ENCODE peak calls at places on chromosomes 13 and 19, in ten cellular contexts. Q, L, S, E, R, O, N, M, P and B are unnamed samples.

GRCh38 chr19:45294291-45295029 is 28.2 kb downstream of the CKM start:
- DNase-seq in Q (no peak), L (no peak), S (no peak), E (peak), R (peak), O (no peak), N (peak), M (peak), P (peak), B (no peak)

GRCh38 chr13:40187324-40187795 is 479.1 kb downstream of the FOXO1 start:
- DNase-seq in Q (no peak), L (no peak), S (no peak), E (no peak), R (no peak), O (no peak), N (no peak), M (no peak), P (no peak), B (no peak)

GRCh38 chr13:55566779-55567178 is 1573.9 kb upstream of the PRR20A start:
- DNase-seq in Q (no peak), L (no peak), S (no peak), E (no peak), R (no peak), O (no peak), N (no peak), M (no peak), P (no peak), B (no peak)

GRCh38 chr13:25911020-25911419 is 140.8 kb downstream of the SHISA2 start:
- DNase-seq in Q (no peak), L (no peak), S (no peak), E (no peak), R (no peak), O (no peak), N (no peak), M (no peak), P (no peak), B (no peak)

GRCh38 chr13:59946924-59947323 is 216.8 kb downstream of the DIAPH3 start:
- DNase-seq in Q (no peak), L (no peak), S (no peak), E (no peak), R (no peak), O (no peak), N (no peak), M (no peak), P (no peak), B (no peak)

GRCh38 chr19:29105629-29106352 is 107.2 kb downstream of the UQCRFS1 start:
- DNase-seq in Q (no peak), L (no peak), S (no peak), E (no peak), R (no peak), O (no peak), N (no peak), M (no peak), P (no peak), B (no peak)

GRCh38 chr13:111912991-111913781 is 153.8 kb upstream of the SOX1 start:
- DNase-seq in Q (no peak), L (no peak), S (no peak), E (no peak), R (peak), O (no peak), N (no peak), M (peak), P (no peak), B (peak)

GRCh38 chr19:6357995-6358394 is 3.3 kb upstream of the CLPP start:
- DNase-seq in Q (no peak), L (no peak), S (no peak), E (peak), R (no peak), O (peak), N (no peak), M (peak), P (no peak), B (no peak)

GRCh38 chr19:13953021-13953531 is 767 bp downstream of the DCAF15 start:
- DNase-seq in Q (no peak), L (peak), S (no peak), E (no peak), R (no peak), O (peak), N (no peak), M (peak), P (peak), B (no peak)

GRCh38 chr13:29948246-29948645 is 97.8 kb upstream of the UBL3 start:
- DNase-seq in Q (no peak), L (no peak), S (peak), E (no peak), R (no peak), O (no peak), N (no peak), M (no peak), P (no peak), B (peak)

GRCh38 chr13:71067164-71067815 is 799.7 kb downstream of the DACH1 start:
- DNase-seq in Q (no peak), L (no peak), S (no peak), E (no peak), R (no peak), O (peak), N (no peak), M (no peak), P (no peak), B (no peak)

GRCh38 chr19:10565028-10565566 is 713 bp downstream of the KRI1 start:
- DNase-seq in Q (no peak), L (peak), S (no peak), E (peak), R (peak), O (peak), N (peak), M (peak), P (peak), B (peak)

GRCh38 chr13:24220086-24220703 is 59.7 kb downstream of the SPATA13 start:
- DNase-seq in Q (no peak), L (peak), S (peak), E (no peak), R (peak), O (no peak), N (no peak), M (peak), P (peak), B (no peak)

GRCh38 chr19:4524808-4525562 is 6.7 kb upstream of the PLIN4 start:
- DNase-seq in Q (no peak), L (peak), S (no peak), E (peak), R (peak), O (no peak), N (peak), M (peak), P (peak), B (no peak)

GRCh38 chr13:50425772-50426171 is 410.5 kb downstream of the KCNRG start:
- DNase-seq in Q (no peak), L (peak), S (no peak), E (no peak), R (no peak), O (no peak), N (no peak), M (no peak), P (no peak), B (no peak)

GRCh38 chr19:15452111-15453047 is 2.6 kb upstream of the WIZ start:
- DNase-seq in Q (peak), L (no peak), S (peak), E (peak), R (peak), O (peak), N (peak), M (peak), P (peak), B (peak)
- H3K27ac ChIP-seq in Q (peak), L (no peak), S (no peak), E (peak), R (peak), O (peak), N (no peak), M (peak), P (peak), B (peak)

GRCh38 chr19:58514564-58515020 is 2.8 kb upstream of the SLC27A5 start:
- DNase-seq in Q (no peak), L (no peak), S (no peak), E (no peak), R (no peak), O (no peak), N (no peak), M (peak), P (no peak), B (no peak)
- H3K4me3 ChIP-seq in Q (peak), L (peak), S (peak), E (peak), R (peak), O (peak), N (peak), M (peak), P (peak), B (peak)

GRCh38 chr19:990746-991145 is 6.6 kb downstream of the WDR18 start:
- DNase-seq in Q (no peak), L (no peak), S (no peak), E (no peak), R (no peak), O (no peak), N (peak), M (no peak), P (no peak), B (no peak)

GRCh38 chr19:990119-990571 is 6.0 kb downstream of the WDR18 start:
- DNase-seq in Q (no peak), L (no peak), S (no peak), E (no peak), R (no peak), O (no peak), N (peak), M (no peak), P (no peak), B (no peak)

GRCh38 chr19:988081-988480 is 3.9 kb downstream of the WDR18 start:
- DNase-seq in Q (no peak), L (no peak), S (no peak), E (no peak), R (no peak), O (no peak), N (no peak), M (no peak), P (no peak), B (no peak)

GRCh38 chr19:988510-988909 is 4.4 kb downstream of the WDR18 start:
- DNase-seq in Q (no peak), L (no peak), S (no peak), E (no peak), R (no peak), O (no peak), N (no peak), M (no peak), P (no peak), B (no peak)

GRCh38 chr19:989381-990081 is 5.4 kb downstream of the WDR18 start:
- DNase-seq in Q (no peak), L (no peak), S (no peak), E (no peak), R (no peak), O (no peak), N (peak), M (no peak), P (no peak), B (no peak)
- TF ChIP-seq CTCF in Q (no peak), L (no peak), S (peak), E (no peak), R (no peak), O (no peak), N (no peak), M (peak), P (peak), B (no peak)

DNA sequence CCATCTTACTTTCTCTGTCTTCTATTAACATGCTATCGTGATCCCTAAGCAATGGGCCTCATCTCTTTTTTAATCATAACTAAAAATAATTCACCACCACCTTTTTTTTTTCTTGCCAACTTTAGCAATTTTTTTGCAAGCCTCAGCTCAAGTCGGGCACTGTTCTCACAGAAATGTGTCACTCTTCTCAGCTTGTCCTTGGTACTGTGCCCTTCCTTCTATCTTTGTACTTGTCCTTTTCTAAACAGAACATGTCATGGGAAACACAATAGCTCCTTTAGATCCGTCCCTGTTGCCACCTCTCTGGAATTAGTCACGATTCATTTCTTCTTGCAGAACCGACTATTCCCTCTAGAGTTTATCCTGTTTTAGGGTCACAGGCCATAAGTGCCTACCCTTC is 10.3 kb downstream of the SERP2 start:
- DNase-seq in Q (no peak), L (no peak), S (no peak), E (no peak), R (no peak), O (no peak), N (no peak), M (no peak), P (no peak), B (no peak)
- H3K27ac ChIP-seq in Q (no peak), L (no peak), S (no peak), E (no peak), R (no peak), O (no peak), N (no peak), M (no peak), P (peak), B (no peak)

DNA sequence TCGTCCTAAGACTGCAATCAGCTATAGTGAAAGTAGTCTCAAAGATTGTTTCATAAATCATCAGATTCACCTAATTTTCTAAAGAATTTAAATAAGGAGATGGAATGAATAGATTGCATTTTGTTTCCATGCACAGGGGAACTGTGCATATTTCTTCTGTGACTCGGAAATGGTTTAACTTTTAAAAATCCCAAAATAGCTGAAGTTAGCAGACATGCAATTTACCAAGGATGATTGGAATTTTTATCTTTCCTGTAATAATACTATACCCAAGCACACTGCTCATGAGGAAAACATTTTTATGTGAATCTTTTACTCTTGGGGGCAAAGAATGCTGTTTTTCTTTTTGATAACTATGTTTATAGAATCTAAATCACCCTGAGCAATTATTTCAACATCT is 15.0 kb upstream of the LMO7 start:
- DNase-seq in Q (no peak), L (no peak), S (peak), E (no peak), R (no peak), O (no peak), N (no peak), M (no peak), P (no peak), B (no peak)
- H3K4me3 ChIP-seq in Q (no peak), L (no peak), S (no peak), E (no peak), R (no peak), O (no peak), N (no peak), M (peak), P (no peak), B (peak)

GRCh38 chr19:30662211-30662861 is 290.2 kb downstream of the ZNF536 start:
- DNase-seq in Q (no peak), L (no peak), S (no peak), E (no peak), R (no peak), O (no peak), N (peak), M (no peak), P (no peak), B (peak)

GRCh38 chr19:30666301-30666803 is 294.2 kb downstream of the ZNF536 start:
- DNase-seq in Q (no peak), L (peak), S (no peak), E (peak), R (no peak), O (no peak), N (peak), M (no peak), P (peak), B (peak)

GRCh38 chr19:30667227-30667626 is 295.0 kb downstream of the ZNF536 start:
- DNase-seq in Q (no peak), L (no peak), S (no peak), E (no peak), R (no peak), O (no peak), N (no peak), M (no peak), P (no peak), B (peak)

GRCh38 chr19:30665449-30665848 is 293.3 kb downstream of the ZNF536 start:
- DNase-seq in Q (no peak), L (no peak), S (no peak), E (no peak), R (no peak), O (no peak), N (peak), M (no peak), P (no peak), B (peak)

DNA sequence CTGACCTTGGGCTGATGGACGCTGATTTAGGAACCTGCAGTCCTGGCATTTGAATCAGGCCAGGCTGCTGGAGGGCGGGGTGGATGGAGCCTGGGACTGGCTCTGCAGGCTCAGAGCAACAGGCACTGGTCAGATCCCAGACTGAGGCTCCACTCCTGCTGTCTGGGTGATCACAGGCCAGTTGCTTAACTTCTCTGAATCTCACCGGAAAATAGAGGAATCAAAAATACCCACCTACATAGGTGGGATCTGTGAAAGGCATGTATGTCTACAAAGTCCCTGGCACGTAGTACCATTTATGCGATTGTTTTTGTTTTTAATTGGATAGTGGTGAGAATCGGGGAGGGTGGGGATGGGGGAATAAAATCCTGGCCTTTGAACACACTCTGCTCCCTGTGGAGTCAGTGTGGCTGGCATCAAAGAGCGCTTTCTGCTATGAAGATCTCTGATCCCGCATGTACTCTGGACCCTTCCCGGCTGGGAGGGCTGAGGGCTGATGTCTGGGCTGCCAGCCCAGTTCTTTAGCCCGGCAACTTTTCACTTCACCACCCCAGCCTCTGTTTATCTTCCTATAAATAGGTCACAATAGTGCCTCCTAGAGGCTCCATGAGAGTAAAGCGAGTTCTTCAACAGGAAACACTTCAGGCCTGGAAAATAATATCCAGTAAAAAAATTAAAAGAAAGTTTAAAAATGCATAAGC is 292.3 kb downstream of the ZNF536 start:
- DNase-seq in Q (no peak), L (no peak), S (no peak), E (peak), R (peak), O (no peak), N (peak), M (no peak), P (peak), B (peak)
- TF ChIP-seq CTCF in Q (peak), L (no peak), S (peak), E (no peak), R (peak), O (peak), N (no peak), M (peak), P (peak), B (no peak)